ENCODE peak calls at places on chromosomes 3 and 15, in five cellular contexts. One of them, this sample, is unnamed.

GRCh38 chr3:41288785-41289184 is 89.5 kb downstream of the CTNNB1 start:
- DNase-seq in HEK293T: no peak
- DNase-seq in HepG2: no peak
- DNase-seq in GM12878: no peak
- DNase-seq in SK-N-SH: no peak
- DNase-seq in this sample: peak; percentile 31

GRCh38 chr15:45618813-45619212 is 16.0 kb upstream of the SQOR start:
- DNase-seq in HEK293T: no peak
- DNase-seq in HepG2: no peak
- DNase-seq in GM12878: no peak
- DNase-seq in SK-N-SH: peak; percentile 43
- DNase-seq in this sample: no peak

GRCh38 chr15:40050788-40051615 is 12.0 kb upstream of the SRP14 start:
- DNase-seq in HEK293T: no peak
- DNase-seq in HepG2: no peak
- DNase-seq in GM12878: no peak
- DNase-seq in SK-N-SH: peak; percentile 37
- DNase-seq in this sample: no peak

GRCh38 chr15:66947471-66947870 is 117.9 kb upstream of the SMAD3 start:
- DNase-seq in HEK293T: no peak
- DNase-seq in HepG2: no peak
- DNase-seq in GM12878: no peak
- DNase-seq in SK-N-SH: no peak
- DNase-seq in this sample: no peak

GRCh38 chr15:88711806-88712205 is 73.0 kb downstream of the ISG20 start:
- DNase-seq in HEK293T: no peak
- DNase-seq in HepG2: no peak
- DNase-seq in GM12878: no peak
- DNase-seq in SK-N-SH: no peak
- DNase-seq in this sample: no peak

GRCh38 chr15:36797128-36797527 is 217.7 kb downstream of the CDIN1 start:
- DNase-seq in HEK293T: no peak
- DNase-seq in HepG2: no peak
- DNase-seq in GM12878: no peak
- DNase-seq in SK-N-SH: no peak
- DNase-seq in this sample: no peak

GRCh38 chr3:171199473-171199829 is 172.9 kb upstream of the SLC2A2 start:
- DNase-seq in HEK293T: no peak
- DNase-seq in HepG2: no peak
- DNase-seq in GM12878: no peak
- DNase-seq in SK-N-SH: no peak
- DNase-seq in this sample: no peak

GRCh38 chr15:31367730-31368344 is 41.2 kb downstream of the KLF13 start:
- DNase-seq in HEK293T: no peak
- DNase-seq in HepG2: no peak
- DNase-seq in GM12878: no peak
- DNase-seq in SK-N-SH: no peak
- DNase-seq in this sample: no peak

GRCh38 chr3:13125092-13126015 is 52.1 kb upstream of the IQSEC1 start:
- DNase-seq in HEK293T: no peak
- DNase-seq in HepG2: no peak
- DNase-seq in GM12878: no peak
- DNase-seq in SK-N-SH: no peak
- DNase-seq in this sample: no peak

DNA sequence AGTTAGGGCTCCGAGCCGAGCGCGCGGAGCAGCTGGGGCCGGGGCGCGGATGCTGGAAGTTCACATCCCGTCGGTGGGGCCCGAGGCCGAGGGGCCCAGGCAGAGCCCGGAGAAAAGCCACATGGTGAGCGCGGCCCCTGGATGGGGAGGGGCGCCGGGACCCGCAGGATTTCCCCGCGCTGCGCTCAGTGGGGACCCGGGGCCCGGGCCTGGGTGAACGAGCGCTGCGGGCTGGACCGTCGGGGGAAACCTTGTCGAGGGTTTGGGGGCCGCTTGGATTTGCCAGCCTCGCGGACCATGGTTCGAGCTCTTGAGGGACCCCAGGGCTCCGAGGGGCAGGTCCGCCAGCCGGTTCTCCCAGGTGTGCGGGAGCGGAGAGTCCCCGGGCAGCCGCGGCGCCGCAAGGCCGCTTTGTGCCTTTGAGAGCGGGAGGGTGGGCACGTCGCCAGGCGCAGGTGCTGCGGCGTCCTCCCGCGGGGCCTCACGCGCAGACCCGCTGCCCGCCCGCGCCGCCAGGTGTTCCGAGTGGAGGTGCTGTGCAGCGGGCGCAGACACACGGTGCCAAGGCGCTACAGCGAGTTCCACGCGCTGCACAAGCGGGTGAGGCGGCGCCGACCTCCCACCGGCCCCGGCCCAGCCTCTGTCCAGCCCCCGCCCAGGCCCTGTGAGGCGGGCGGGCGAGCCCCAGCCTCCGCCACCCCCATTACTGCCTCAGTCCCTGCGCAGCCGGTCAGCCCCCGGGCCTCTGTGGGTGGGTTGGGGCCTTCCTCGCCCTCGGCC is at the start of gene SNX22:
- DNase-seq in HEK293T: no peak
- DNase-seq in HepG2: no peak
- DNase-seq in GM12878: no peak
- DNase-seq in SK-N-SH: peak; percentile 71
- DNase-seq in this sample: no peak
- TF ChIP-seq FOXM1 in HEK293T: no peak
- TF ChIP-seq FOXM1 in HepG2: no peak
- TF ChIP-seq FOXM1 in GM12878: no peak
- TF ChIP-seq FOXM1 in SK-N-SH: no peak
- TF ChIP-seq FOXM1 in this sample: no peak

DNA sequence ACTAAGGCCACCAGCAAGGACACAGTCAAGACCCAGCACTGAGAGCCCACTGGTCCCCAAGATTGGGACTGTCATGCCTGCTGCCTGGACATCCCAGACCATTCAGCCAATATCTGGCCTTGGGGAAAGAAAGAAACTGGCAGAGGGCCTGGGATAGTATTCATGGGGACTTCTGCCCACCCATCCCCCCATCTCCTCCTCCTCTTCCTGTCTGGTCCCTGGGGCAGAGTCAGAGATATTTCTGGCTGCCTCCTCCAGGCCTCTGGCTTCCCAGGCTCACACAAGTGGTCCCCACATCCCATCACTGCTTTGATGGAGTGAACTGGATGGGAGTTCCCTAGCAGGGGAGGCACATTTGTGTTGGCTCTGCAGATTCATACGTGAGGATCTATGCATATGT is 4.2 kb upstream of the RASL12 start:
- DNase-seq in HEK293T: no peak
- DNase-seq in HepG2: no peak
- DNase-seq in GM12878: no peak
- DNase-seq in SK-N-SH: no peak
- DNase-seq in this sample: no peak
- TF ChIP-seq FOXM1 in HEK293T: no peak
- TF ChIP-seq FOXM1 in HepG2: no peak
- TF ChIP-seq FOXM1 in GM12878: no peak
- TF ChIP-seq FOXM1 in SK-N-SH: no peak
- TF ChIP-seq FOXM1 in this sample: no peak

GRCh38 chr3:38460377-38461085 is 6.8 kb downstream of the ACVR2B start:
- DNase-seq in HEK293T: no peak
- DNase-seq in HepG2: no peak
- DNase-seq in GM12878: no peak
- DNase-seq in SK-N-SH: no peak
- DNase-seq in this sample: no peak

GRCh38 chr3:38458796-38459498 is 5.3 kb downstream of the ACVR2B start:
- DNase-seq in HEK293T: no peak
- DNase-seq in HepG2: no peak
- DNase-seq in GM12878: no peak
- DNase-seq in SK-N-SH: peak; percentile 39
- DNase-seq in this sample: no peak

GRCh38 chr3:38461086-38461390 is 7.3 kb downstream of the ACVR2B start:
- DNase-seq in HEK293T: no peak
- DNase-seq in HepG2: no peak
- DNase-seq in GM12878: no peak
- DNase-seq in SK-N-SH: no peak
- DNase-seq in this sample: no peak

GRCh38 chr3:38457111-38458003 is 3.7 kb downstream of the ACVR2B start:
- DNase-seq in HEK293T: no peak
- DNase-seq in HepG2: no peak
- DNase-seq in GM12878: no peak
- DNase-seq in SK-N-SH: no peak
- DNase-seq in this sample: peak; percentile 48

GRCh38 chr3:38459499-38460048 is 5.9 kb downstream of the ACVR2B start:
- DNase-seq in HEK293T: no peak
- DNase-seq in HepG2: no peak
- DNase-seq in GM12878: no peak
- DNase-seq in SK-N-SH: no peak
- DNase-seq in this sample: no peak
- TF ChIP-seq FOXM1 in HEK293T: no peak
- TF ChIP-seq FOXM1 in HepG2: no peak
- TF ChIP-seq FOXM1 in GM12878: no peak
- TF ChIP-seq FOXM1 in SK-N-SH: no peak
- TF ChIP-seq FOXM1 in this sample: no peak

GRCh38 chr3:52429779-52430415 is 15.0 kb downstream of the SEMA3G start:
- DNase-seq in HEK293T: no peak
- DNase-seq in HepG2: peak; percentile 95
- DNase-seq in GM12878: no peak
- DNase-seq in SK-N-SH: peak; percentile 23
- DNase-seq in this sample: no peak

GRCh38 chr3:52429031-52429430 is 15.9 kb downstream of the SEMA3G start:
- DNase-seq in HEK293T: no peak
- DNase-seq in HepG2: no peak
- DNase-seq in GM12878: no peak
- DNase-seq in SK-N-SH: no peak
- DNase-seq in this sample: no peak

GRCh38 chr3:52430416-52430810 is 14.5 kb downstream of the SEMA3G start:
- DNase-seq in HEK293T: no peak
- DNase-seq in HepG2: no peak
- DNase-seq in GM12878: no peak
- DNase-seq in SK-N-SH: no peak
- DNase-seq in this sample: no peak

GRCh38 chr3:52431459-52432223 is 13.3 kb downstream of the SEMA3G start:
- DNase-seq in HEK293T: no peak
- DNase-seq in HepG2: no peak
- DNase-seq in GM12878: no peak
- DNase-seq in SK-N-SH: no peak
- DNase-seq in this sample: no peak

DNA sequence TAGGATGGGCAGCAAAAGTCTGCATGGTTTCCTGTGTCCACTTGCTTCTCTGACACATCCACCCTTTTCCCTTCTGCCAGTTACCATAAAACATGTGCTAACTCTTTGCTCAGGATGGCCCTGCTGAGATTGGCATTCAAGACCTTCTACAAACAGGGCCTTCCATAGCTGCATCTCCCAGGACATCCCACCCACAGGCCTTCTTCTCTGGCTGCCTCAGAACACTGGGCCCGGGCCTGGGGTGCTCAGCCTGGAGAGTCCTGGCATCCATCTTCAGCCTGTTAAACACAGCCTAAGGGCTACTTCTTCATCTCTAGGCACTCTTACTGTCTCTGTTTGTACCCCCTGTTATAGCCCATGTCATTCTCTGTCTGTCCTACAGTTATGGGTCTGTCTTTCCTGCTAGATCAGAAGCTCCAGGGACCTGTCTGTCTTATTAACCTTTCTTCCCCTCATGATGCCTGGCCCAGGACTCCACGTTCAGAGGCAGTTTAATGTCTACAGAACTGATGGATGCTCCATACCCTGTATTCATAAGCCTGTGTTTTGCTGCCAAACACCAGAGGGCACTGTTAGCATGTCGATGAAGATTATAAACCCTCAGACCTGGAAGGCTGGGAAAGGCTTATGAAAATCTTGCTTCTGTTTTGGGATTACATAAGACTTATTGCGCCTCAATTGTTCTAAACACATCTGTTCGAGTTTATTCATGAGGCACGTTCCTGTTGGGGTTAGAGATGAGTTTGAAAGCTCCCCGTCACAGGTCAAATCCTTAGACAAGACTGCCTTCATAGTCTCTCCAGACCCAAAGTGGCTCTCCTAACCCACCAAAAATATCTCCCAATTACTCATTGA is 16.5 kb downstream of the SEMA3G start:
- DNase-seq in HEK293T: peak; percentile 69
- DNase-seq in HepG2: peak; percentile 76
- DNase-seq in GM12878: no peak
- DNase-seq in SK-N-SH: peak; percentile 70
- DNase-seq in this sample: peak; percentile 35
- TF ChIP-seq FOXM1 in HEK293T: no peak
- TF ChIP-seq FOXM1 in HepG2: no peak
- TF ChIP-seq FOXM1 in GM12878: no peak
- TF ChIP-seq FOXM1 in SK-N-SH: no peak
- TF ChIP-seq FOXM1 in this sample: no peak

DNA sequence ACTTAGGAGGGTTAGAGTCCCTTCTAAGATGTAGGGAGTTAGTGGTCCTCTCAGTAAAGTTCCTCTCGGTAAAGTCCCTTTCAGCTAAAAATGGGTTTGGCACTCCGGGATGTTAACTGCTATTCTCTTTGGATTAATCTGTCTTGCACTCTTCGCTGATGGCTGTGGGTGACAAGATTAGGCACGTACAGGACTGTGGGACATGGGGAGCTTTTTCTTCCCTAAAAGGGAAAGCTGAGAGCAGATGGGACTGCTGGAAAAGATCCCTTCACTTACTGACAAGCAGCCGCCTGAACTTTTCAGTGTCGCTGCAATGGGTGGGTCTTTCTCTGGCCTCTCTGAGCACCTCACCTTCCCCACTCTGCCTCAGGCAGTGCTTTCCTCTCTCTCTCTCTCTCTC is 16.4 kb upstream of the HHATL start:
- DNase-seq in HEK293T: no peak
- DNase-seq in HepG2: no peak
- DNase-seq in GM12878: no peak
- DNase-seq in SK-N-SH: no peak
- DNase-seq in this sample: no peak
- TF ChIP-seq FOXM1 in HEK293T: no peak
- TF ChIP-seq FOXM1 in HepG2: no peak
- TF ChIP-seq FOXM1 in GM12878: no peak
- TF ChIP-seq FOXM1 in SK-N-SH: no peak
- TF ChIP-seq FOXM1 in this sample: no peak

GRCh38 chr15:85826756-85827515 is 32.2 kb upstream of the KLHL25 start:
- DNase-seq in HEK293T: no peak
- DNase-seq in HepG2: no peak
- DNase-seq in GM12878: no peak
- DNase-seq in SK-N-SH: no peak
- DNase-seq in this sample: no peak
- TF ChIP-seq FOXM1 in HEK293T: no peak
- TF ChIP-seq FOXM1 in HepG2: no peak
- TF ChIP-seq FOXM1 in GM12878: no peak
- TF ChIP-seq FOXM1 in SK-N-SH: no peak
- TF ChIP-seq FOXM1 in this sample: no peak